ENCODE peak calls at places on chromosome X, in six cellular contexts. A is upper lobe of right lung, T is adrenal gland, C is PC-9, E is lung, J is gastrocnemius medialis. D is an unnamed sample. For H3K4me1, the result is how much of the 10 kb centered on the place peaks cover.

GRCh38 chrX:137031517-137032377 is 2.0 kb downstream of the GPR101 start:
- DNase-seq in A (no peak), T (peak), C (no peak), E (no peak), J (no peak), D (no peak)

GRCh38 chrX:35841872-35842271 is 43.7 kb downstream of the MAGEB16 start:
- DNase-seq in A (no peak), T (no peak), C (no peak), E (no peak), J (no peak), D (no peak)

GRCh38 chrX:125769628-125770027 is 396.5 kb downstream of the DCAF12L2 start:
- DNase-seq in A (no peak), T (no peak), C (no peak), E (no peak), J (no peak), D (no peak)

GRCh38 chrX:110180928-110181310 is 137.0 kb downstream of the AMMECR1 start:
- DNase-seq in A (no peak), T (no peak), C (peak), E (no peak), J (no peak), D (no peak)

GRCh38 chrX:68692651-68693050 is 45.2 kb downstream of the STARD8 start:
- DNase-seq in A (no peak), T (no peak), C (no peak), E (no peak), J (no peak), D (no peak)

GRCh38 chrX:120308558-120308957 is 2.7 kb downstream of the TMEM255A start:
- DNase-seq in A (no peak), T (no peak), C (no peak), E (no peak), J (no peak), D (no peak)

GRCh38 chrX:48971325-48972213 is at the start of gene KCND1:
- DNase-seq in A (no peak), T (no peak), C (no peak), E (peak), J (no peak), D (no peak)

GRCh38 chrX:7159132-7159861 is 11.3 kb upstream of the PUDP start:
- DNase-seq in A (no peak), T (no peak), C (peak), E (peak), J (no peak), D (no peak)

GRCh38 chrX:4754878-4755604 is 1041.6 kb upstream of the PRKX start:
- DNase-seq in A (no peak), T (no peak), C (no peak), E (no peak), J (no peak), D (no peak)

GRCh38 chrX:140507982-140508305 is 3.1 kb upstream of the SOX3 start:
- DNase-seq in A (peak), T (no peak), C (no peak), E (peak), J (no peak), D (peak)

GRCh38 chrX:119041175-119041574 is 31.6 kb upstream of the CT47C1 start:
- DNase-seq in A (no peak), T (peak), C (peak), E (peak), J (no peak), D (peak)

GRCh38 chrX:131881194-131881593 is 141.9 kb upstream of the STK26 start:
- DNase-seq in A (no peak), T (no peak), C (no peak), E (no peak), J (no peak), D (no peak)

GRCh38 chrX:119236599-119237525 is 777 bp downstream of the PGRMC1 start:
- DNase-seq in A (peak), T (peak), C (peak), E (no peak), J (no peak), D (peak)

GRCh38 chrX:132491191-132491590 is 2.4 kb upstream of the MBNL3 start:
- DNase-seq in A (no peak), T (no peak), C (peak), E (no peak), J (no peak), D (peak)

GRCh38 chrX:136710324-136710951 is 62.5 kb downstream of the CD40LG start:
- DNase-seq in A (no peak), T (no peak), C (no peak), E (no peak), J (no peak), D (no peak)

GRCh38 chrX:132648870-132649269 is 160.0 kb upstream of the MBNL3 start:
- DNase-seq in A (no peak), T (no peak), C (peak), E (no peak), J (no peak), D (no peak)

GRCh38 chrX:106203315-106203714 is 35.2 kb downstream of the PWWP3B start:
- DNase-seq in A (no peak), T (no peak), C (no peak), E (no peak), J (no peak), D (no peak)

GRCh38 chrX:108412783-108413182 is 25.4 kb downstream of the COL4A6 start:
- DNase-seq in A (no peak), T (no peak), C (no peak), E (no peak), J (no peak), D (no peak)

GRCh38 chrX:9663216-9663615 is 102.4 kb downstream of the GPR143 start:
- DNase-seq in A (no peak), T (no peak), C (no peak), E (no peak), J (no peak), D (no peak)

GRCh38 chrX:20306668-20307067 is 40.0 kb upstream of the RPS6KA3 start:
- DNase-seq in A (no peak), T (no peak), C (no peak), E (no peak), J (no peak), D (no peak)

GRCh38 chrX:110081740-110082139 is 78.8 kb downstream of the TMEM164 start:
- DNase-seq in A (no peak), T (no peak), C (no peak), E (no peak), J (peak), D (peak)

GRCh38 chrX:31366076-31366475 is 294.2 kb upstream of the FTHL17 start:
- DNase-seq in A (no peak), T (no peak), C (no peak), E (no peak), J (no peak), D (no peak)

GRCh38 chrX:84729809-84730208 is 227.6 kb upstream of the HDX start:
- DNase-seq in A (no peak), T (peak), C (no peak), E (no peak), J (no peak), D (no peak)

GRCh38 chrX:151973262-151973661 is 1.2 kb downstream of the GABRE start:
- DNase-seq in A (no peak), T (no peak), C (no peak), E (no peak), J (no peak), D (no peak)
- H3K4me3 ChIP-seq in A (peak), T (peak), C (peak), E (peak), J (peak), D (no peak)

GRCh38 chrX:41703574-41704029 is 14.8 kb downstream of the GPR34 start:
- DNase-seq in A (no peak), T (no peak), C (no peak), E (no peak), J (no peak), D (no peak)

GRCh38 chrX:41711021-41711667 is 12.8 kb upstream of the GPR82 start:
- DNase-seq in A (no peak), T (no peak), C (no peak), E (no peak), J (no peak), D (no peak)

GRCh38 chrX:41707218-41707617 is 16.8 kb upstream of the GPR82 start:
- DNase-seq in A (no peak), T (no peak), C (no peak), E (no peak), J (no peak), D (no peak)

GRCh38 chrX:41705042-41705441 is 16.3 kb downstream of the GPR34 start:
- DNase-seq in A (no peak), T (no peak), C (no peak), E (no peak), J (no peak), D (no peak)

GRCh38 chrX:41705680-41706374 is 17.1 kb downstream of the GPR34 start:
- DNase-seq in A (no peak), T (no peak), C (no peak), E (no peak), J (no peak), D (no peak)
- H3K4me1 ChIP-seq in A (under half), T (under half), C (under half), E (under half), J (under half), D (under half)

GRCh38 chrX:154039577-154039976 is 19.9 kb upstream of the IRAK1 start:
- DNase-seq in A (no peak), T (no peak), C (no peak), E (no peak), J (no peak), D (no peak)
- TF ChIP-seq CTCF in A (no peak), T (no peak), C (no peak), E (no peak), J (no peak), D (no peak)

DNA sequence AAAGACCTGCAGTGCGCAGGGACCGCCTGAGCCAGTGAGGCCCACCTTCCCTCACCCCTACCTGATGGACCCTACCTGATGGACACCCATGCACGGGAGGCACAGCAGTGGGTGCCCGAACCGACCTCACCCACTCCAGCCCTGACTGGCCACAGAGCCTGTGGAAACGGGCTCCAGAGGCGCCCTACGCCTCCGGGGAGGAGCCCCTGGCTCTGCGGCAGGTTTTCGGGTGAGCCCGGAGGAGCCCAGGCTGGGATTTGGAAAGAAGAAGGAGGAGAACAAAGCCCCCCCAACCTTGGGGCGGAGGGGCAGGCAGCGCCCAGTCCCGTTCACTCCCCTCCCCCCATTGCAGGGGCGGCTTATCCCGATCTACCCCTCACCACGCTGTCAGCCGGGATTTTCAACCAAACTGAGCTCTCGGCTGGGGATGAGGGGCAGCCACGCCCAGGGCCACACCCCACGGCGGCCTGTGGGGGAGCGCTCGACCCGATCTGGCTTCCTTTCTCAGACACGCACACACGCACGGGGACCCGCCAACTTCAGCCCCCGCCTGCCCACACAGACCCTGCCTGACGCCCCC is 675 bp downstream of the L1CAM start:
- DNase-seq in A (no peak), T (no peak), C (no peak), E (no peak), J (no peak), D (no peak)
- H3K4me3 ChIP-seq in A (no peak), T (no peak), C (no peak), E (no peak), J (no peak), D (no peak)

GRCh38 chrX:50613846-50614245 is 143.2 kb upstream of the DGKK start:
- DNase-seq in A (no peak), T (no peak), C (no peak), E (no peak), J (no peak), D (no peak)
- H3K4me1 ChIP-seq in A (under half), T (under half), C (under half), E (under half), J (under half), D (under half)

GRCh38 chrX:40931921-40932320 is 153.3 kb upstream of the USP9X start:
- DNase-seq in A (no peak), T (no peak), C (no peak), E (no peak), J (no peak), D (no peak)

GRCh38 chrX:40933132-40934078 is 151.8 kb upstream of the USP9X start:
- DNase-seq in A (no peak), T (no peak), C (peak), E (no peak), J (no peak), D (no peak)

GRCh38 chrX:40938418-40938817 is 146.8 kb upstream of the USP9X start:
- DNase-seq in A (no peak), T (no peak), C (no peak), E (no peak), J (no peak), D (no peak)

DNA sequence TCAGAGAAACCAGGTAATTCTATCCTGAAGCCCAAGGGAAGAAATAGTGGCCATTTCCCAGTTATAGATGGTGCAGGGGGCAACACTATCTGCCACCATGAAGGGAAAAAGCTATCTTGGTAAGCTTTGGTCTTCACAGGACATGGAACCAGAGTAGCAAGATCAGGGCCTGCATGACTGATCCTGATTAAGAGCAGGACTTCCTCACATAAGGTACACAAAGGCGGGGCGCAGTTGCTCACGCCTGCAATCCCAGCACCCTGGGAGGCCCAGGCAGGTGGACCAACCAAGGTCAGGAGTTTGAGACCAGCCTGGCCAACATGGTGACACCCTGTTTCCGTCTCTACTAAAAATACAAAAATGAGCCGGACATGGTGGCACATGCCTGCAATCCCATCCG is 148.4 kb upstream of the USP9X start:
- DNase-seq in A (no peak), T (no peak), C (no peak), E (no peak), J (no peak), D (no peak)
- TF ChIP-seq CTCF in A (no peak), T (no peak), C (no peak), E (no peak), J (no peak), D (no peak)

D was measured in pancreas.